ENCODE peak calls at places on chromosomes 6 and 20, in six cellular contexts. T is CD8-positive, alpha-beta memory T cell; S is fibroblast of lung; P is heart right ventricle; H is effector memory CD4-positive, alpha-beta T cell; I is tibial nerve. J is an unnamed sample.

GRCh38 chr6:123965894-123966293 is 162.2 kb downstream of the NKAIN2 start:
- DNase-seq in H (no peak), T (no peak), P (peak), S (peak), I (no peak), J (no peak)

GRCh38 chr20:63624486-63624885 is 2.4 kb downstream of the GMEB2 start:
- DNase-seq in I (no peak), P (no peak), T (no peak), H (no peak), S (no peak), J (no peak)

GRCh38 chr6:16146527-16146955 is 17.7 kb downstream of the MYLIP start:
- DNase-seq in S (peak), T (no peak), H (no peak), I (no peak), P (no peak), J (no peak)

GRCh38 chr20:55881204-55881603 is 124.1 kb downstream of the CBLN4 start:
- DNase-seq in H (no peak), I (no peak), S (no peak), T (no peak), P (no peak), J (peak)

GRCh38 chr20:48919882-48920526 is 1.5 kb upstream of the ARFGEF2 start:
- DNase-seq in H (no peak), S (no peak), I (no peak), P (no peak), T (no peak), J (no peak)

GRCh38 chr20:36887779-36888133 is 11.8 kb downstream of the TLDC2 start:
- DNase-seq in P (no peak), T (no peak), S (no peak), H (no peak), I (no peak), J (peak)

GRCh38 chr6:77463881-77464867 is 883 bp upstream of the HTR1B start:
- DNase-seq in H (no peak), P (no peak), T (no peak), S (no peak), I (no peak), J (peak)

GRCh38 chr6:45741437-45742166 is 274.1 kb downstream of the CLIC5 start:
- DNase-seq in I (peak), P (no peak), H (no peak), S (peak), T (no peak), J (peak)

GRCh38 chr20:9344080-9344920 is 170.1 kb upstream of the LAMP5 start:
- DNase-seq in I (no peak), P (peak), S (peak), T (no peak), H (no peak), J (no peak)

GRCh38 chr6:84017709-84018452 is 15.7 kb upstream of the MRAP2 start:
- DNase-seq in T (no peak), S (no peak), P (no peak), I (no peak), H (no peak), J (no peak)
- H3K27ac ChIP-seq in T (no peak), S (no peak), P (no peak), I (no peak), H (no peak), J (no peak)

DNA sequence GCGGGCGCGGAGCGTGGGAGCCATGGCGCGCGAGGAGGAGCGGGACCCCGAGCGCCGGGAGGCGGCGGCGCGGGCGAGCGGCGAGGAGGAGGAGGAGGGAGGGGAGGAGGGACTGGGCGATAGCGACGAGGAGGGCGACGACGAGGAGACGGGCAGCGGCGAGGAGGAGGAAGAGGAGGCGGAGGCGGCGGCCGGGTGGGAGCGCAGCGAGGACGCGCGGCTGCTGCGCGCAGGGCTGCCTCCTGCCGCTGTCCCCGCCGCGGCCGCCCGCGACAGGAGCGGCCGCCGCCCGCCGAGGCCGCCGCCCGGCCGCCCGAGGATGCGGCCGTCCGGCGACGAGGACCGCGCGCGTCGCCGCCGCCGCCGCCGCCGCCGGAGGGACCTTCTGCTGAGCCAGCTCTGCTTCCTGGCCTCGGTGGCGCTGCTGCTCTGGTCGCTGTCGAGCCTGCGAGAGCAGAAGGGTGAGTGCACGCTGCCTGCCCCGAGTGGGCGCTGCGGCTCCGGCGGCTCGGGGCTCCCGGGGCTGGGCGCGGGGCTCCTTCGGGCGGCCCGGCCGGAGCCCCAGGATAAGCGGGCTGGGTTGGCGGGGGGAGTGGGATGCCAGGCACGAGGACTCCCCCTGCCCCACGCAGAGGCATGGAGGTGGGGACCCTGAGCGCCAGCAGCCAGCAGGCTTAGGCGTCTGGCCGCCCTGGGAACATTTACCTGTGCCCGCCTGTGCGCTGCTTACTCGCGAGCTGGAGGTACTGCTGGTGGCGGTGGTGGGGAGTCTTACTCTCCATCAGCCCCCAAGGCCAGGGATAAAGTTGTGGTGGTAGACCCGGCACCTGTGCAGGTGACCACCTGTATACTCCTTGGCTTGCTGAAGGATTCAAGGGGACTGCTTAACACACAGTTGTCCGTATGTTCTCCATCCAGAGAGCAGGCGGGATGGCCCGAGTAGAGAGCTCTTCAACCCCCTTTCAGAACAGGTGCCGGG is at the start of gene SLC24A3:
- DNase-seq in I (no peak), T (no peak), S (peak), P (peak), H (no peak), J (no peak)
- H3K4me3 ChIP-seq in I (peak), T (no peak), S (peak), P (peak), H (no peak), J (no peak)

DNA sequence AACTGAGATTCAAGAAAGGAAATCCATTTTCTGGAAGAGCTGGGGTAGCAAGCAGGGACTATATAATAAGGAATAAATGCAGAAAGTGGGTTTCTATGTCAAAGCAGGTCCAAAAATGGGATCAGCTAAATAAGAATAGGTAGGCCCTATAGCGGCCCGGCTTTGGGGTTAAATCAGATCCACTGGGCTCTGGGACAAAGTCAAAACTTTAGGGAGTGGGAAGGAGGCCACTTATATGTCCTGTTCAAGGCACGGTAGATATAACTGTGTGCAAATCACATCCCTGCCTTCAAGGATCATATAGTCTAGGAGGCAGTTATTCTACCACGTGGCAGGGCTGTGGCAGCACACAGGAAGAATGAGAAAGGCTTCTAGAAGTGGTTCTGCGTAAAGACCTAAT is 191.4 kb upstream of the CDYL start:
- DNase-seq in T (no peak), I (no peak), P (no peak), S (no peak), H (no peak), J (no peak)
- H3K27ac ChIP-seq in T (no peak), I (no peak), P (no peak), S (no peak), H (no peak), J (no peak)

DNA sequence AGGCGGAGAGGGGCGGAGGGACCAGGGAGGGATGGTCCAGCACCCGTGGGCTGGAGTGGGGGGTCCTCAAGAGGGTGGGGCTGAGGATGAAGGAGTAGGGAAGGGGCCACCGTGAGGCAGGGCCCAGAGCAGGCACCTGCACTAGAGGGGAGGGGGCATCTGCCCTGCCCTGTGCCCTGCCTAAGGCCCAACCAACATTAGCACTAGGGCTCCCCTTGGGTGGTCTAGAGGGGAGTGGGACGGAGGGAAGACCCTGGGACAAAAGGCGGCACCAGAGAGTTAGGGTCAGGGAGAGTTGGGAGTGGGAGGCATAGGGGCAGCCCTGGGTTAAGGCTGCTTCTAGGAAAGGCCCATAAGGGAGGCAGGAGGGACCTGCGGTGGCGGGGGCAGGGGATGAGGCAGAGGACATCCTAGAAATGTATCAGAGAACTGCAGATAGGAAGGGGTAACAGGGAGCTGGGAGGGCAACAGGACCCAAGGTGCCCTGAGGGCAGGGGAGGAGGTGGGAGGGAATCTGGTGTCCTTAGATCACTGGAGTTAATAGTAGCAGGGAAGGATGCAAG is 24.5 kb downstream of the HLA-F start:
- DNase-seq in S (no peak), H (no peak), I (no peak), P (no peak), T (no peak), J (peak)
- H3K4me3 ChIP-seq in S (peak), H (peak), I (peak), P (peak), T (peak), J (peak)

DNA sequence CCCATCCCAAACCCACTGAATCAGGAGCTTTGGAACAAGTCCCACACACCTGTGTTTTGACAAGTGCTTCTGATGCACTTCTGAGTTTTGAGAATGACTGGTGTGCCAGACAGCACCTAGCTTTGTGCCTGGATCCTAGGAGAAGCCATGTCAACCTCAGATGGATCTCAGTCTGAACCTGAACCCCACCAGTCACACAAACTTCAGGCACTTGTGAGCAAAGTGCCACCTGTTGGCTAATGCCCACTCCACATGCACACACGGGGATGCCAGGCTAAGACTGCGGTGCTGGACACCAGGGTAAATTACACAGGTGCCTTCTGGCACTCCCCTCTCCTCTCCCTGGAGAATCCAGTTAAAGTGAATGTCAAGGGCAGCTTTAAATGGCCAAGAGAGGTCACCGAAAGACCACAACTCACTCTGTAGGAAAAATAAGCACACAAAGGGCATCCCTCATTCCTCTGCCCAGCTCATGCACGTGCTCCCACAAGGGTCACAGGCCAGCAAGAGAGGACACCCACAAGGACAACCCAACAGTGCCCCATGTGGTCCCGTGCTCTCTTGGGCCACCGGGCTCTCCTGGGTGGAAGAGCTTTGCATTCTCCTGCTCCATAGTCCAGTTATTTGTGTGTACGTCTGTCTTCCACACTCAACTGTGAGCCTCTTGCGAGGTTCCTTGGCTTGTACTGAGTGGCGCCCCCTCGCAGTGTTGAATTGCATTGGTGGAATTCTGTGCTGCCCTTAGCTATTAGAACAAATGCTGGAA is 45.6 kb downstream of the TAF8 start:
- DNase-seq in I (no peak), S (no peak), P (no peak), T (no peak), H (no peak), J (no peak)
- H3K27ac ChIP-seq in I (no peak), S (no peak), P (no peak), T (no peak), H (no peak), J (no peak)

GRCh38 chr20:43473058-43473704 is 15.5 kb downstream of the SRSF6 start:
- DNase-seq in P (no peak), S (no peak), T (no peak), I (no peak), H (no peak), J (peak)
- H3K4me3 ChIP-seq in P (no peak), S (no peak), T (no peak), I (no peak), H (no peak), J (no peak)

DNA sequence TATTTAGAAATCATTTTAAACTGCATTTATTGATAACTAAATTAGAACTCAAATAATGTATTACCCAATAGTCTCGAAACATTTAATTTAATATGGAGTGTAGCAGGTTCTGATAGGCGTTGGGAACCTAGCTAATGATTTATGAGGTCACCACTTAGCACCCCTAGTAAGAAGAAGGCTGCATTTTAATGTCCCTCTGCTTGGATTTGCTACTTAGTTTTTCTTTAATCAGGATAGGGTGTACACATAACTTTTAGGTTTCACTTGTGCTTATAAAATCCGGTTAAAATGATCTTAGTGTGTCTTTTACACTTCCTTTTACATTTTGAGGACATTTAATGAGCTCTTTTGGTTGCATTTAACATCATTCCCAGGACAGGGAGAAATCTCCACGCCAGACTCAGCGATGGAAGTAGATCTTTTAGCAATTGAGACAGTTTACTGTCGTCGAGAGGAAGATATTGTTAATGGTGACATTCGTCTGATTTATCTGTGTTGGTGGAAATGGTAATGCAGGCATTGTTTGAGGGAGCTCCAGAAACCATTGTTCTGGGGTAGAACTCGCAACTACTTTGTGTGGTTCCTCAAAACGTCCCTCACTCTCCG is 5.6 kb downstream of the TFAP2A start:
- DNase-seq in H (no peak), P (no peak), S (no peak), T (no peak), I (no peak), J (no peak)
- H3K27ac ChIP-seq in H (no peak), P (no peak), S (no peak), T (no peak), I (no peak), J (no peak)

GRCh38 chr20:15599961-15600360 is 973.3 kb downstream of the KIF16B start:
- DNase-seq in P (no peak), S (no peak), I (no peak), H (no peak), T (no peak), J (no peak)

GRCh38 chr20:15603501-15603900 is 969.7 kb downstream of the KIF16B start:
- DNase-seq in T (no peak), P (no peak), I (no peak), S (no peak), H (no peak), J (no peak)

GRCh38 chr20:15600565-15600964 is 972.7 kb downstream of the KIF16B start:
- DNase-seq in I (no peak), H (no peak), S (no peak), T (no peak), P (no peak), J (no peak)

GRCh38 chr20:15603978-15604377 is 969.3 kb downstream of the KIF16B start:
- DNase-seq in T (no peak), P (no peak), S (no peak), I (no peak), H (no peak), J (no peak)

DNA sequence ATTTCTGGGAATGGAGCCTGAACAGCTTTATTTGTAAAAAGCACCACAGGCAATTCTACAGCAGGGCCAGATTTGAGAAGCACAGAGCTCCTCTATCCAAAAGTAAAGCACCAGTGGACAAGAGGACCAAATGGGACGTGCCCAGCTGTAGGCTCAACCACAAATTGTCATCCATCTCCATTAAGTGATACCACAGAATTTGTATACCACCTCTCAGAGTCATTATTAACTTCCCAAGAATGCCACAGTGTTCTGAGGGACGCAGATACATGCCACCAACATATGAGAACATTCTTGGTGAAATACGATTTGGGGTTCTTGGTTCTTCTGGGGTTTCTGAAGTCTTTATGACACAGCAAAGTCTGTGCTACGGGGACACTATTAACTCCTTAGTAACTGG is 968.8 kb downstream of the KIF16B start:
- DNase-seq in S (no peak), T (no peak), H (no peak), P (no peak), I (no peak), J (peak)
- H3K4me3 ChIP-seq in S (no peak), T (no peak), H (no peak), P (no peak), I (no peak), J (no peak)

GRCh38 chr6:47298475-47298874 is 11.2 kb downstream of the TNFRSF21 start:
- DNase-seq in S (no peak), H (no peak), I (no peak), T (no peak), P (no peak), J (no peak)

GRCh38 chr6:47290124-47290834 is 19.4 kb downstream of the TNFRSF21 start:
- DNase-seq in T (no peak), H (no peak), I (no peak), P (no peak), S (no peak), J (no peak)

GRCh38 chr6:47292027-47292426 is 17.7 kb downstream of the TNFRSF21 start:
- DNase-seq in S (no peak), H (no peak), I (no peak), T (no peak), P (no peak), J (no peak)

GRCh38 chr6:47292944-47293343 is 16.8 kb downstream of the TNFRSF21 start:
- DNase-seq in T (no peak), S (peak), P (no peak), I (no peak), H (no peak), J (no peak)

GRCh38 chr6:47294990-47295389 is 14.7 kb downstream of the TNFRSF21 start:
- DNase-seq in I (no peak), S (no peak), T (no peak), H (no peak), P (no peak), J (no peak)
- H3K27ac ChIP-seq in I (no peak), S (no peak), T (no peak), H (no peak), P (no peak), J (no peak)

J was measured in osteoblast.